ENCODE peak calls at places on chromosomes 5 and 9, in ten cellular contexts. One of them, this sample, is unnamed.

GRCh38 chr5:54869691-54870090 is 115.7 kb downstream of the ESM1 start:
- DNase-seq in endothelial cell of umbilical vein: no peak
- DNase-seq in GM13977: no peak
- DNase-seq in transverse colon: no peak
- DNase-seq in HT1080: no peak
- DNase-seq in astrocyte of the spinal cord: no peak
- DNase-seq in fibroblast of lung: no peak
- DNase-seq in ACHN: no peak
- DNase-seq in C1 segment of cervical spinal cord: no peak
- DNase-seq in NAMALWA: no peak
- DNase-seq in this sample: no peak

GRCh38 chr5:137320056-137321045 is 178.8 kb downstream of the SPOCK1 start:
- DNase-seq in endothelial cell of umbilical vein: peak
- DNase-seq in GM13977: peak
- DNase-seq in transverse colon: no peak
- DNase-seq in HT1080: peak
- DNase-seq in astrocyte of the spinal cord: peak
- DNase-seq in fibroblast of lung: peak
- DNase-seq in ACHN: peak
- DNase-seq in C1 segment of cervical spinal cord: peak
- DNase-seq in NAMALWA: peak
- DNase-seq in this sample: peak

GRCh38 chr5:133298447-133298846 is 246.6 kb downstream of the HSPA4 start:
- DNase-seq in endothelial cell of umbilical vein: no peak
- DNase-seq in GM13977: no peak
- DNase-seq in transverse colon: no peak
- DNase-seq in HT1080: no peak
- DNase-seq in astrocyte of the spinal cord: no peak
- DNase-seq in fibroblast of lung: no peak
- DNase-seq in ACHN: no peak
- DNase-seq in C1 segment of cervical spinal cord: no peak
- DNase-seq in NAMALWA: no peak
- DNase-seq in this sample: no peak

GRCh38 chr9:106860731-106861584 is 2.0 kb upstream of the ZNF462 start:
- DNase-seq in endothelial cell of umbilical vein: peak
- DNase-seq in GM13977: no peak
- DNase-seq in transverse colon: peak
- DNase-seq in HT1080: no peak
- DNase-seq in astrocyte of the spinal cord: peak
- DNase-seq in fibroblast of lung: peak
- DNase-seq in ACHN: peak
- DNase-seq in C1 segment of cervical spinal cord: no peak
- DNase-seq in NAMALWA: no peak
- DNase-seq in this sample: no peak

GRCh38 chr9:130490981-130491380 is 46.2 kb downstream of the ASS1 start:
- DNase-seq in endothelial cell of umbilical vein: no peak
- DNase-seq in GM13977: no peak
- DNase-seq in transverse colon: no peak
- DNase-seq in HT1080: no peak
- DNase-seq in astrocyte of the spinal cord: no peak
- DNase-seq in fibroblast of lung: no peak
- DNase-seq in ACHN: no peak
- DNase-seq in C1 segment of cervical spinal cord: no peak
- DNase-seq in NAMALWA: no peak
- DNase-seq in this sample: no peak

GRCh38 chr5:2750758-2751464 is 566 bp downstream of the IRX2 start:
- DNase-seq in endothelial cell of umbilical vein: no peak
- DNase-seq in GM13977: no peak
- DNase-seq in transverse colon: no peak
- DNase-seq in HT1080: no peak
- DNase-seq in astrocyte of the spinal cord: peak
- DNase-seq in fibroblast of lung: no peak
- DNase-seq in ACHN: peak
- DNase-seq in C1 segment of cervical spinal cord: no peak
- DNase-seq in NAMALWA: no peak
- DNase-seq in this sample: no peak

GRCh38 chr9:130043654-130044623 is 950 bp upstream of the FNBP1 start:
- DNase-seq in endothelial cell of umbilical vein: peak
- DNase-seq in GM13977: no peak
- DNase-seq in transverse colon: peak
- DNase-seq in HT1080: no peak
- DNase-seq in astrocyte of the spinal cord: no peak
- DNase-seq in fibroblast of lung: peak
- DNase-seq in ACHN: peak
- DNase-seq in C1 segment of cervical spinal cord: no peak
- DNase-seq in NAMALWA: peak
- DNase-seq in this sample: no peak

GRCh38 chr9:99015448-99015847 is 71.7 kb downstream of the COL15A1 start:
- DNase-seq in endothelial cell of umbilical vein: no peak
- DNase-seq in GM13977: no peak
- DNase-seq in transverse colon: no peak
- DNase-seq in HT1080: no peak
- DNase-seq in astrocyte of the spinal cord: no peak
- DNase-seq in fibroblast of lung: no peak
- DNase-seq in ACHN: no peak
- DNase-seq in C1 segment of cervical spinal cord: no peak
- DNase-seq in NAMALWA: no peak
- DNase-seq in this sample: no peak

GRCh38 chr9:63859475-63860215 is 1425.4 kb downstream of the FOXD4L5 start:
- DNase-seq in endothelial cell of umbilical vein: no peak
- DNase-seq in GM13977: no peak
- DNase-seq in transverse colon: no peak
- DNase-seq in HT1080: peak
- DNase-seq in astrocyte of the spinal cord: peak
- DNase-seq in fibroblast of lung: peak
- DNase-seq in ACHN: no peak
- DNase-seq in C1 segment of cervical spinal cord: no peak
- DNase-seq in NAMALWA: no peak
- DNase-seq in this sample: peak

GRCh38 chr5:58240286-58240685 is 219.6 kb downstream of the PLK2 start:
- DNase-seq in endothelial cell of umbilical vein: peak
- DNase-seq in GM13977: no peak
- DNase-seq in transverse colon: no peak
- DNase-seq in HT1080: peak
- DNase-seq in astrocyte of the spinal cord: peak
- DNase-seq in fibroblast of lung: peak
- DNase-seq in ACHN: no peak
- DNase-seq in C1 segment of cervical spinal cord: no peak
- DNase-seq in NAMALWA: no peak
- DNase-seq in this sample: no peak

GRCh38 chr5:135436856-135437795 is 10.0 kb downstream of the DCANP1 start:
- DNase-seq in endothelial cell of umbilical vein: no peak
- DNase-seq in GM13977: peak
- DNase-seq in transverse colon: no peak
- DNase-seq in HT1080: no peak
- DNase-seq in astrocyte of the spinal cord: peak
- DNase-seq in fibroblast of lung: no peak
- DNase-seq in ACHN: no peak
- DNase-seq in C1 segment of cervical spinal cord: no peak
- DNase-seq in NAMALWA: no peak
- DNase-seq in this sample: no peak

GRCh38 chr5:101995585-101995984 is 300.5 kb downstream of the SLCO4C1 start:
- DNase-seq in endothelial cell of umbilical vein: no peak
- DNase-seq in GM13977: no peak
- DNase-seq in transverse colon: no peak
- DNase-seq in HT1080: no peak
- DNase-seq in astrocyte of the spinal cord: no peak
- DNase-seq in fibroblast of lung: no peak
- DNase-seq in ACHN: no peak
- DNase-seq in C1 segment of cervical spinal cord: no peak
- DNase-seq in NAMALWA: no peak
- DNase-seq in this sample: peak

GRCh38 chr9:92890761-92891160 is 12.9 kb upstream of the ZNF484 start:
- DNase-seq in endothelial cell of umbilical vein: no peak
- DNase-seq in GM13977: no peak
- DNase-seq in transverse colon: no peak
- DNase-seq in HT1080: no peak
- DNase-seq in astrocyte of the spinal cord: no peak
- DNase-seq in fibroblast of lung: no peak
- DNase-seq in ACHN: no peak
- DNase-seq in C1 segment of cervical spinal cord: no peak
- DNase-seq in NAMALWA: no peak
- DNase-seq in this sample: no peak

GRCh38 chr5:42581845-42582244 is 158.6 kb downstream of the GHR start:
- DNase-seq in endothelial cell of umbilical vein: no peak
- DNase-seq in GM13977: no peak
- DNase-seq in transverse colon: no peak
- DNase-seq in HT1080: no peak
- DNase-seq in astrocyte of the spinal cord: no peak
- DNase-seq in fibroblast of lung: no peak
- DNase-seq in ACHN: no peak
- DNase-seq in C1 segment of cervical spinal cord: no peak
- DNase-seq in NAMALWA: no peak
- DNase-seq in this sample: no peak

GRCh38 chr5:33321026-33321425 is 119.7 kb upstream of the TARS1 start:
- DNase-seq in endothelial cell of umbilical vein: peak
- DNase-seq in GM13977: no peak
- DNase-seq in transverse colon: no peak
- DNase-seq in HT1080: peak
- DNase-seq in astrocyte of the spinal cord: peak
- DNase-seq in fibroblast of lung: peak
- DNase-seq in ACHN: peak
- DNase-seq in C1 segment of cervical spinal cord: no peak
- DNase-seq in NAMALWA: no peak
- DNase-seq in this sample: no peak

GRCh38 chr5:126680215-126680817 is 79.6 kb downstream of the PHAX start:
- DNase-seq in endothelial cell of umbilical vein: no peak
- DNase-seq in GM13977: no peak
- DNase-seq in transverse colon: peak
- DNase-seq in HT1080: peak
- DNase-seq in astrocyte of the spinal cord: no peak
- DNase-seq in fibroblast of lung: no peak
- DNase-seq in ACHN: no peak
- DNase-seq in C1 segment of cervical spinal cord: no peak
- DNase-seq in NAMALWA: peak
- DNase-seq in this sample: no peak

GRCh38 chr9:136399176-136400037 is 563 bp downstream of the SNAPC4 start:
- DNase-seq in endothelial cell of umbilical vein: peak
- DNase-seq in GM13977: peak
- DNase-seq in transverse colon: no peak
- DNase-seq in HT1080: no peak
- DNase-seq in astrocyte of the spinal cord: no peak
- DNase-seq in fibroblast of lung: no peak
- DNase-seq in ACHN: peak
- DNase-seq in C1 segment of cervical spinal cord: no peak
- DNase-seq in NAMALWA: peak
- DNase-seq in this sample: peak

GRCh38 chr5:160175438-160176218 is 53.7 kb upstream of the FABP6 start:
- DNase-seq in endothelial cell of umbilical vein: no peak
- DNase-seq in GM13977: no peak
- DNase-seq in transverse colon: no peak
- DNase-seq in HT1080: peak
- DNase-seq in astrocyte of the spinal cord: peak
- DNase-seq in fibroblast of lung: peak
- DNase-seq in ACHN: peak
- DNase-seq in C1 segment of cervical spinal cord: peak
- DNase-seq in NAMALWA: no peak
- DNase-seq in this sample: no peak

GRCh38 chr9:71680189-71680983 is 87.9 kb downstream of the CEMIP2 start:
- DNase-seq in endothelial cell of umbilical vein: peak
- DNase-seq in GM13977: no peak
- DNase-seq in transverse colon: no peak
- DNase-seq in HT1080: no peak
- DNase-seq in astrocyte of the spinal cord: peak
- DNase-seq in fibroblast of lung: peak
- DNase-seq in ACHN: no peak
- DNase-seq in C1 segment of cervical spinal cord: no peak
- DNase-seq in NAMALWA: no peak
- DNase-seq in this sample: no peak

GRCh38 chr5:153594785-153595184 is 104.3 kb downstream of the GRIA1 start:
- DNase-seq in endothelial cell of umbilical vein: no peak
- DNase-seq in GM13977: no peak
- DNase-seq in transverse colon: no peak
- DNase-seq in HT1080: no peak
- DNase-seq in astrocyte of the spinal cord: no peak
- DNase-seq in fibroblast of lung: no peak
- DNase-seq in ACHN: no peak
- DNase-seq in C1 segment of cervical spinal cord: no peak
- DNase-seq in NAMALWA: no peak
- DNase-seq in this sample: no peak

GRCh38 chr5:10457682-10458574 is 16.2 kb downstream of the ROPN1L start:
- DNase-seq in endothelial cell of umbilical vein: no peak
- DNase-seq in GM13977: no peak
- DNase-seq in transverse colon: no peak
- DNase-seq in HT1080: no peak
- DNase-seq in astrocyte of the spinal cord: no peak
- DNase-seq in fibroblast of lung: no peak
- DNase-seq in ACHN: no peak
- DNase-seq in C1 segment of cervical spinal cord: no peak
- DNase-seq in NAMALWA: no peak
- DNase-seq in this sample: no peak

GRCh38 chr9:37976714-37977477 is 73.0 kb upstream of the SLC25A51 start:
- DNase-seq in endothelial cell of umbilical vein: no peak
- DNase-seq in GM13977: no peak
- DNase-seq in transverse colon: no peak
- DNase-seq in HT1080: peak
- DNase-seq in astrocyte of the spinal cord: peak
- DNase-seq in fibroblast of lung: peak
- DNase-seq in ACHN: no peak
- DNase-seq in C1 segment of cervical spinal cord: no peak
- DNase-seq in NAMALWA: no peak
- DNase-seq in this sample: peak

GRCh38 chr5:15655683-15656082 is 155.7 kb downstream of the FBXL7 start:
- DNase-seq in endothelial cell of umbilical vein: no peak
- DNase-seq in GM13977: no peak
- DNase-seq in transverse colon: no peak
- DNase-seq in HT1080: peak
- DNase-seq in astrocyte of the spinal cord: no peak
- DNase-seq in fibroblast of lung: no peak
- DNase-seq in ACHN: no peak
- DNase-seq in C1 segment of cervical spinal cord: no peak
- DNase-seq in NAMALWA: no peak
- DNase-seq in this sample: no peak

GRCh38 chr9:126618590-126619335 is 5.0 kb downstream of the LMX1B start:
- DNase-seq in endothelial cell of umbilical vein: no peak
- DNase-seq in GM13977: peak
- DNase-seq in transverse colon: no peak
- DNase-seq in HT1080: no peak
- DNase-seq in astrocyte of the spinal cord: no peak
- DNase-seq in fibroblast of lung: no peak
- DNase-seq in ACHN: no peak
- DNase-seq in C1 segment of cervical spinal cord: no peak
- DNase-seq in NAMALWA: no peak
- DNase-seq in this sample: no peak

GRCh38 chr5:139968547-139969261 is 74.4 kb downstream of the NRG2 start:
- DNase-seq in endothelial cell of umbilical vein: peak
- DNase-seq in GM13977: peak
- DNase-seq in transverse colon: peak
- DNase-seq in HT1080: peak
- DNase-seq in astrocyte of the spinal cord: peak
- DNase-seq in fibroblast of lung: peak
- DNase-seq in ACHN: peak
- DNase-seq in C1 segment of cervical spinal cord: peak
- DNase-seq in NAMALWA: peak
- DNase-seq in this sample: peak

GRCh38 chr9:138053996-138054752 is 176.6 kb downstream of the CACNA1B start:
- DNase-seq in endothelial cell of umbilical vein: no peak
- DNase-seq in GM13977: no peak
- DNase-seq in transverse colon: no peak
- DNase-seq in HT1080: no peak
- DNase-seq in astrocyte of the spinal cord: no peak
- DNase-seq in fibroblast of lung: no peak
- DNase-seq in ACHN: no peak
- DNase-seq in C1 segment of cervical spinal cord: no peak
- DNase-seq in NAMALWA: peak
- DNase-seq in this sample: peak

GRCh38 chr9:113621309-113621791 is 157.8 kb downstream of the RGS3 start:
- DNase-seq in endothelial cell of umbilical vein: peak
- DNase-seq in GM13977: no peak
- DNase-seq in transverse colon: peak
- DNase-seq in HT1080: peak
- DNase-seq in astrocyte of the spinal cord: peak
- DNase-seq in fibroblast of lung: peak
- DNase-seq in ACHN: peak
- DNase-seq in C1 segment of cervical spinal cord: no peak
- DNase-seq in NAMALWA: no peak
- DNase-seq in this sample: no peak

GRCh38 chr5:54676466-54676865 is 158.9 kb downstream of the SNX18 start:
- DNase-seq in endothelial cell of umbilical vein: no peak
- DNase-seq in GM13977: no peak
- DNase-seq in transverse colon: no peak
- DNase-seq in HT1080: no peak
- DNase-seq in astrocyte of the spinal cord: no peak
- DNase-seq in fibroblast of lung: no peak
- DNase-seq in ACHN: no peak
- DNase-seq in C1 segment of cervical spinal cord: no peak
- DNase-seq in NAMALWA: no peak
- DNase-seq in this sample: no peak

This sample was measured in pancreas.